ENCODE peak calls at places on chromosomes 11 and 22, in four cellular contexts. One of them, this sample, is unnamed.

GRCh38 chr11:77879218-77879617 is 58.3 kb downstream of the AAMDC start:
- DNase-seq in HFFc6: no peak
- DNase-seq in H9: no peak
- DNase-seq in endodermal cell: no peak
- DNase-seq in this sample: peak

GRCh38 chr11:12938590-12939247 is 70.4 kb upstream of the RASSF10 start:
- DNase-seq in HFFc6: no peak
- DNase-seq in H9: no peak
- DNase-seq in endodermal cell: no peak
- DNase-seq in this sample: no peak

GRCh38 chr11:30585067-30585891 is 874 bp downstream of the MPPED2 start:
- DNase-seq in HFFc6: no peak
- DNase-seq in H9: peak
- DNase-seq in endodermal cell: peak
- DNase-seq in this sample: no peak

GRCh38 chr11:126631399-126631798 is 275.9 kb downstream of the ST3GAL4 start:
- DNase-seq in HFFc6: no peak
- DNase-seq in H9: no peak
- DNase-seq in endodermal cell: no peak
- DNase-seq in this sample: no peak

GRCh38 chr11:69896250-69896649 is 77.0 kb upstream of the FGF3 start:
- DNase-seq in HFFc6: no peak
- DNase-seq in H9: no peak
- DNase-seq in endodermal cell: no peak
- DNase-seq in this sample: no peak

GRCh38 chr11:64489831-64490441 is 101.1 kb upstream of the SLC22A12 start:
- DNase-seq in HFFc6: peak
- DNase-seq in H9: peak
- DNase-seq in endodermal cell: peak
- DNase-seq in this sample: no peak

GRCh38 chr11:14310696-14311095 is 48.3 kb downstream of the RRAS2 start:
- DNase-seq in HFFc6: no peak
- DNase-seq in H9: no peak
- DNase-seq in endodermal cell: no peak
- DNase-seq in this sample: no peak

GRCh38 chr11:11148104-11148509 is 204.9 kb downstream of the CSNK2A3 start:
- DNase-seq in HFFc6: peak
- DNase-seq in H9: peak
- DNase-seq in endodermal cell: peak
- DNase-seq in this sample: no peak

GRCh38 chr11:124644426-124645280 is 22.0 kb downstream of the TBRG1 start:
- DNase-seq in HFFc6: peak
- DNase-seq in H9: peak
- DNase-seq in endodermal cell: peak
- DNase-seq in this sample: no peak

GRCh38 chr11:10320164-10320563 is 15.3 kb downstream of the ADM start:
- DNase-seq in HFFc6: no peak
- DNase-seq in H9: no peak
- DNase-seq in endodermal cell: no peak
- DNase-seq in this sample: no peak

GRCh38 chr11:36487619-36488018 is 22.5 kb downstream of the TRAF6 start:
- DNase-seq in HFFc6: no peak
- DNase-seq in H9: no peak
- DNase-seq in endodermal cell: no peak
- DNase-seq in this sample: no peak

GRCh38 chr11:124674571-124674970 is 867 bp downstream of the SPA17 start:
- DNase-seq in HFFc6: no peak
- DNase-seq in H9: no peak
- DNase-seq in endodermal cell: no peak
- DNase-seq in this sample: no peak

GRCh38 chr22:44338183-44338812 is 25.5 kb upstream of the SHISAL1 start:
- DNase-seq in HFFc6: no peak
- DNase-seq in H9: no peak
- DNase-seq in endodermal cell: no peak
- DNase-seq in this sample: no peak

GRCh38 chr11:108196901-108197300 is 25.5 kb downstream of the NPAT start:
- DNase-seq in HFFc6: no peak
- DNase-seq in H9: no peak
- DNase-seq in endodermal cell: no peak
- DNase-seq in this sample: no peak

GRCh38 chr22:26751217-26751616 is 93.8 kb downstream of the MIAT start:
- DNase-seq in HFFc6: no peak
- DNase-seq in H9: peak
- DNase-seq in endodermal cell: peak
- DNase-seq in this sample: no peak

GRCh38 chr22:45918455-45919370 is 58.2 kb downstream of the WNT7B start:
- DNase-seq in HFFc6: no peak
- DNase-seq in H9: no peak
- DNase-seq in endodermal cell: no peak
- DNase-seq in this sample: no peak

GRCh38 chr11:9276571-9276970 is 11.4 kb upstream of the DENND5A start:
- DNase-seq in HFFc6: no peak
- DNase-seq in H9: peak
- DNase-seq in endodermal cell: peak
- DNase-seq in this sample: no peak
- TF ChIP-seq CTCF in HFFc6: no peak
- TF ChIP-seq CTCF in H9: no peak
- TF ChIP-seq CTCF in endodermal cell: no peak
- TF ChIP-seq CTCF in this sample: no peak

DNA sequence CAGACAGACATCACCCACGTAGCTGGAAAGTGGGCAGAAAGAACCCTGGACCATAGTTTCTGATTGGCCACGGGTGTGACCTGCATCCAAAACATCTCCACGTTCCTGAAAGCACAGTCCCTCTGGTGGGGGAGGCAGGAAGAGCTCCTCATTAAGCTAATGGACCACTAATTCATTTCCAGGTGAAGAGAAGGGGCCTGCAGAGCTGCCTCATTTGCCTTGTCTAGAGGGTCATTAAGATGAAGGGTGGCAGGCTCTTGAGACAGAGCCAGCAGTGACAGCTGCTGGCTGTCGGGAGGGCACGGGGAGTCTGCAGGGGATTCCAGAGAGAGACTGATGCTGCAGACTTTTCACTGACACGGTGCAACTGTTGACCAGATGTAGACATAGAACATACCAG is 149.6 kb upstream of the OPCML start:
- DNase-seq in HFFc6: no peak
- DNase-seq in H9: peak
- DNase-seq in endodermal cell: peak
- DNase-seq in this sample: no peak
- TF ChIP-seq CTCF in HFFc6: no peak
- TF ChIP-seq CTCF in H9: peak
- TF ChIP-seq CTCF in endodermal cell: peak
- TF ChIP-seq CTCF in this sample: no peak

GRCh38 chr11:84993386-84993785 is 633.8 kb downstream of the DLG2 start:
- DNase-seq in HFFc6: no peak
- DNase-seq in H9: peak
- DNase-seq in endodermal cell: peak
- DNase-seq in this sample: no peak
- TF ChIP-seq CTCF in HFFc6: peak
- TF ChIP-seq CTCF in H9: peak
- TF ChIP-seq CTCF in endodermal cell: peak
- TF ChIP-seq CTCF in this sample: peak

GRCh38 chr11:120501976-120502755 is 9.4 kb upstream of the GRIK4 start:
- DNase-seq in HFFc6: no peak
- DNase-seq in H9: no peak
- DNase-seq in endodermal cell: no peak
- DNase-seq in this sample: no peak

GRCh38 chr11:120499088-120499487 is 12.5 kb upstream of the GRIK4 start:
- DNase-seq in HFFc6: no peak
- DNase-seq in H9: no peak
- DNase-seq in endodermal cell: no peak
- DNase-seq in this sample: no peak

GRCh38 chr11:120501440-120501839 is 10.1 kb upstream of the GRIK4 start:
- DNase-seq in HFFc6: no peak
- DNase-seq in H9: no peak
- DNase-seq in endodermal cell: no peak
- DNase-seq in this sample: no peak

GRCh38 chr11:120499859-120500258 is 11.7 kb upstream of the GRIK4 start:
- DNase-seq in HFFc6: no peak
- DNase-seq in H9: no peak
- DNase-seq in endodermal cell: no peak
- DNase-seq in this sample: no peak

DNA sequence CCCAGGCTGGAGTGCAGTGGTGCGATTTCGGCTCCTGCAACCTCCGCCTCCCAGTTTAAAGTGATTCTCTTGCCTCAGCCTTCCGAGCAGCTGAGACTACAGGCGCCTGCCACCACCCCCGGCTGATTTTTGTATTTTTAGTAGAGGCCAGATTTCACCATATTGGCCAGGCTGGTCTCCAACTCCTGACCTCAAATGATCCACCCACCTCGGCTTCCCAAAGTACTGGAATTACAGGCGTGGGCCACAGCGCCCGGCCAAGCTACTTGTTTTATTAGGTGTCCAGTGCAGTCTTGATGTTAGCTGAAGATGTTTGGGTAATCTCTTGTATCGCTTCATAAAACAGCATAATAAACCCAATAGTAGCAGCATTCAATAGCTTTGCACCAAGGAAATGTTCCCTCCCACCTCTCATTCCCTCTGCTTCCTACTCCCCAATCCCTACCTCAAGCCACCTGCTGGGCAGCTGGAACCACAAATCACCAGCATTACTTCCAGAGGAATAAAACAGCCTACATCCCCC is 11.1 kb upstream of the GRIK4 start:
- DNase-seq in HFFc6: no peak
- DNase-seq in H9: peak
- DNase-seq in endodermal cell: peak
- DNase-seq in this sample: no peak
- TF ChIP-seq CTCF in HFFc6: no peak
- TF ChIP-seq CTCF in H9: no peak
- TF ChIP-seq CTCF in endodermal cell: no peak
- TF ChIP-seq CTCF in this sample: no peak

GRCh38 chr11:31841435-31841834 is 30.3 kb upstream of the PAX6 start:
- DNase-seq in HFFc6: no peak
- DNase-seq in H9: no peak
- DNase-seq in endodermal cell: no peak
- DNase-seq in this sample: no peak
- TF ChIP-seq CTCF in HFFc6: no peak
- TF ChIP-seq CTCF in H9: no peak
- TF ChIP-seq CTCF in endodermal cell: no peak
- TF ChIP-seq CTCF in this sample: no peak

DNA sequence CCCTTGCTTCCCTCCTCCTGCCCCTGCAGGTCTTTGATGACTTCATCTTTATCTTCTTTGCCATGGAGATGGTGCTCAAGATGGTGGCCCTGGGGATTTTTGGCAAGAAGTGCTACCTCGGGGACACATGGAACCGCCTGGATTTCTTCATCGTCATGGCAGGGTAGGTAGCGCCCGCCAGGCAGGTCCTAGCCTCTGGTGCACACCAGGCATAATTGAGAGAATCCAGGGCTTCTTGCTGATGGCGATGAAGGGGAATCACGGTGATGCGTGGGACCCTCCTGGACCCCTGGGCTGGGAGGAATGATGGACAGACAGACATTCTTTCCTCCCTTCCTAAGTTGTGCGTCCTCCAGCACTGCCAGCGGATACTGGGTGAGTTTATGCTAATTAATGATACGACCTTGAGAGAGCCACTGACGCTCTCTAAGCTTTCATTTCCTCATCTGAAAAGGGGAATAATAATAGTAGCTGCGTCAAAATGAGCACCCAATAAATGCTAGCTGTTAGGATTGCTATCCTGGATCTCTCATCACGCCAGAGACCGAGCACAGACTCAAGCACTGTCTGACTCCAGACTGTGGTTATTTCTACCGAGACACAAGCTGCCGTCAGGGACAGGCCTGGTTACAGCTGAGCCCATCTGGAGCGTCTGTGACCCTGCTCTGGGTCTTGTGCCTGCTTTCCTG is 30.1 kb downstream of the CACNA1I start:
- DNase-seq in HFFc6: no peak
- DNase-seq in H9: no peak
- DNase-seq in endodermal cell: no peak
- DNase-seq in this sample: no peak
- TF ChIP-seq CTCF in HFFc6: no peak
- TF ChIP-seq CTCF in H9: no peak
- TF ChIP-seq CTCF in endodermal cell: no peak
- TF ChIP-seq CTCF in this sample: no peak

GRCh38 chr11:2385156-2386151 is 8.3 kb downstream of the CD81 start:
- DNase-seq in HFFc6: no peak
- DNase-seq in H9: no peak
- DNase-seq in endodermal cell: no peak
- DNase-seq in this sample: peak

GRCh38 chr11:2383823-2384722 is 7.0 kb downstream of the CD81 start:
- DNase-seq in HFFc6: no peak
- DNase-seq in H9: peak
- DNase-seq in endodermal cell: no peak
- DNase-seq in this sample: no peak

GRCh38 chr11:2386591-2386990 is 9.5 kb downstream of the CD81 start:
- DNase-seq in HFFc6: no peak
- DNase-seq in H9: no peak
- DNase-seq in endodermal cell: no peak
- DNase-seq in this sample: no peak

GRCh38 chr11:2382927-2383822 is 6.1 kb downstream of the CD81 start:
- DNase-seq in HFFc6: peak
- DNase-seq in H9: peak
- DNase-seq in endodermal cell: peak
- DNase-seq in this sample: no peak

DNA sequence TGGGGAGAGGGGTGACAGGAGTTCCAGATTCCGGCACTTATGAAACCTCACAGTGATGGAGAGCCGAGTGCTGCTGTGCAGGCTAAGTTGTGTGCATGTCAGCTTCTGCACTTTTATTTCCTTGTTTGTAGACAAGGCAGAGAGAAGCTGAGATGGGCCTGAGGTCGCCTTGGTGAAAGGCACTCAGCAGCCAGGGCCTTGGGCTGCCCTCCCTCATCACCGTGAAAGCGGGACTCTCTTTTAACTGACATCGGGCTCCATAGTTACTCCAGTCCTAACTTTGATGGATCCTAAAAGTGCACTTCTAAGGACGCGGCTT is 7.6 kb downstream of the CD81 start:
- DNase-seq in HFFc6: no peak
- DNase-seq in H9: no peak
- DNase-seq in endodermal cell: no peak
- DNase-seq in this sample: no peak
- TF ChIP-seq CTCF in HFFc6: no peak
- TF ChIP-seq CTCF in H9: no peak
- TF ChIP-seq CTCF in endodermal cell: no peak
- TF ChIP-seq CTCF in this sample: no peak

GRCh38 chr11:28674432-28675076 is 566.4 kb downstream of the METTL15 start:
- DNase-seq in HFFc6: peak
- DNase-seq in H9: peak
- DNase-seq in endodermal cell: peak
- DNase-seq in this sample: no peak
- TF ChIP-seq CTCF in HFFc6: peak
- TF ChIP-seq CTCF in H9: peak
- TF ChIP-seq CTCF in endodermal cell: peak
- TF ChIP-seq CTCF in this sample: peak

GRCh38 chr11:35464308-35464707 is 45.0 kb upstream of the SLC1A2 start:
- DNase-seq in HFFc6: no peak
- DNase-seq in H9: no peak
- DNase-seq in endodermal cell: no peak
- DNase-seq in this sample: no peak
- TF ChIP-seq CTCF in HFFc6: peak
- TF ChIP-seq CTCF in H9: peak
- TF ChIP-seq CTCF in endodermal cell: peak
- TF ChIP-seq CTCF in this sample: no peak